ENCODE peak calls at places on chromosomes 4 and X, in five cellular contexts. T is GM23338, S is tibial artery, G is IMR-90, U is HL-60. L is an unnamed sample.

GRCh38 chrX:75230296-75230695 is 43.6 kb upstream of the UPRT start:
- DNase-seq in T (no peak), G (no peak), U (no peak), S (no peak), L (no peak)

GRCh38 chrX:152926279-152926678 is 28.4 kb downstream of the ZNF185 start:
- DNase-seq in U (no peak), G (peak; percentile 70), T (peak; percentile 80), S (no peak), L (peak; percentile 18)

GRCh38 chrX:131032646-131033230 is 25.4 kb upstream of the ARHGAP36 start:
- DNase-seq in S (no peak), G (no peak), U (no peak), T (no peak), L (no peak)

GRCh38 chrX:152817082-152817744 is 13.3 kb downstream of the CETN2 start:
- DNase-seq in T (peak; percentile 53), U (no peak), G (peak; percentile 54), S (no peak), L (peak; percentile 37)

GRCh38 chrX:80765226-80765625 is 44.5 kb downstream of the BRWD3 start:
- DNase-seq in T (peak; percentile 5), S (no peak), U (no peak), G (peak; percentile 77), L (no peak)

GRCh38 chr4:140609548-140610425 is 41.0 kb upstream of the UCP1 start:
- DNase-seq in T (peak; percentile 59), S (no peak), U (no peak), G (peak; percentile 55), L (no peak)

GRCh38 chrX:38578152-38578551 is 16.8 kb downstream of the TSPAN7 start:
- DNase-seq in G (no peak), S (no peak), T (no peak), U (no peak), L (no peak)

GRCh38 chr4:149987330-149987751 is 90.9 kb upstream of the DCLK2 start:
- DNase-seq in T (no peak), U (no peak), S (no peak), G (no peak), L (no peak)

DNA sequence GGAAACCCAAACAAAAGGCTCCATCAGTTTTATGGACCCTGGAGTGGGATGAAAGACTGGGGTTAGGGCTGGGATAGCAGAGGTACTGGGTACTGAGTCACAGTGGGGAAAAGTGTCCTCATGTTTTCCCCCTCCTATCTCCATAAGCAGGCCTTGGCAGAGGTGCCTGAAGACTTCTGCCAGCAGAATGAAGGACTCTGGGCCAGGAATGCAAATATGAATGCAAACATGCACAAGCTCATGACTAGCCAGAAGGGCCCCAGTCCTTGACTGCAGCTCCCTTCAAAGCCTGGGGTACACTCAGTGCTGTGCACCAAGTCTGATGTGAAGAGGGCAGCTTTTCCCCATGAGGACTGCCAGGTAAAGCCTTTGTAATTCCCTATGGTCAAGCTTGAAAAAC is 1512.1 kb downstream of the ARAP2 start:
- DNase-seq in U (no peak), S (no peak), T (no peak), G (no peak), L (no peak)
- H3K27ac ChIP-seq in U (no peak overlapping the region), S (no peak overlapping the region), T (no peak overlapping the region), G (no peak overlapping the region), L (no peak overlapping the region)

DNA sequence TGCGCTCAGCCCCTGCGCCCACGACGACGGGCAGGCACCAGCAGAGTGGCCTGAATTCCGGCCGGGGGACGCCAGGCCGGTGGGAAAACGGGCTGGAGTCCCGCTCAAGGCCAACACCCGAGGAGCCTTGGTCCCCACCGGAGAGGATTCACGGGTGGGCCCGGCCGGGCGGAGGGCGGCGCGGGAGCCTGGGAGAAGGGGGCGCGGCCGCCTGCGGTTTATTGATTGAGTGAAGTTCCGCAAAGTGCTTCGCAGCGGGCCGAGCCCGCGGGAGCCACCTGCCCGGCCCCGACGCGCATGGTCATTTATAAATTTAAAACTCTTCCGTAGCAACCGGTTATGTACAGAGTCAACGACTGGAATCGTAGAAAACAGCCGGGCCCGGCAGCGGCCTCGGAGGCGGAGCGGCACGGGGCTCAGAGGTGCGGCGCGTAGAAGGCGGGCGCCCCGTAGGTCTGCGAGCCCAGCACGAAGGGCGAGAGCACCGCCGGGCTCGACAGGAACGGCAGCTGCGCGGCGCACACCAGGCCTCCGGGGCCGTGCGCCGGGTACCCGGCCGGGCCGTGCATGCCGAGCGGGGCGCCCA is 3.6 kb downstream of the NKX1-1 start:
- DNase-seq in S (no peak), G (no peak), U (no peak), T (peak; percentile 63), L (peak; percentile 12)
- H3K27me3 ChIP-seq in S (peaks cover 89% of the 10 kb centered on the region), G (peaks cover 73% of the 10 kb centered on the region), U (peaks cover 20% of the 10 kb centered on the region), T (peaks cover 72% of the 10 kb centered on the region), L (no peaks in the 10 kb centered on the region)

GRCh38 chr4:41538017-41538733 is at the start of gene LIMCH1:
- DNase-seq in S (peak; percentile 89), U (no peak), T (peak; percentile 59), G (no peak), L (peak; percentile 30)
- H3K27ac ChIP-seq in S (peak within 1 kb of the TSS; percentile 81), U (no peak within 1 kb of the TSS), T (no peak within 1 kb of the TSS), G (no peak within 1 kb of the TSS), L (peak within 1 kb of the TSS; percentile 36)

DNA sequence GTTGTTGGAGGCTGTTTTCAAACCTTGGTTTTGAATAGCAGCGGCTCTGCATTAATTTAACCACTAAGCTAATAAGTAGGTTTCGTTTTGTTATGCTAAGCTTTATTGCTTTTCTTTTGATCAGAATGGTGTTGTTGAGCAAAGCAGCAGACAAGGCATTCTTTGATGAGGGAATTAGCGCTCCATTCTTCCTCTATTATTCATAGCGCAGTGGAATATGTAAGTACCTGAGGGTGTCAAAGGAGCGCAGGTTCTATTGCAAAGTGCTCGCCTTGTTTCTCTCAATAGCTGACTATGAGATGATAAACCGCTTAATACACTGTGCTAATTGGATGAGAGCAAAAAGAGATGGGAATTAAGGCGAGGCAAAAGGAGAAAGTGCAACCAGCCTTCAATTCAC is 16.3 kb downstream of the ARX start:
- DNase-seq in U (no peak), G (no peak), S (no peak), T (no peak), L (no peak)
- H3K27me3 ChIP-seq in U (no peaks in the 10 kb centered on the region), G (peaks cover 24% of the 10 kb centered on the region), S (peaks cover 19% of the 10 kb centered on the region), T (peaks cover 66% of the 10 kb centered on the region), L (no peaks in the 10 kb centered on the region)

DNA sequence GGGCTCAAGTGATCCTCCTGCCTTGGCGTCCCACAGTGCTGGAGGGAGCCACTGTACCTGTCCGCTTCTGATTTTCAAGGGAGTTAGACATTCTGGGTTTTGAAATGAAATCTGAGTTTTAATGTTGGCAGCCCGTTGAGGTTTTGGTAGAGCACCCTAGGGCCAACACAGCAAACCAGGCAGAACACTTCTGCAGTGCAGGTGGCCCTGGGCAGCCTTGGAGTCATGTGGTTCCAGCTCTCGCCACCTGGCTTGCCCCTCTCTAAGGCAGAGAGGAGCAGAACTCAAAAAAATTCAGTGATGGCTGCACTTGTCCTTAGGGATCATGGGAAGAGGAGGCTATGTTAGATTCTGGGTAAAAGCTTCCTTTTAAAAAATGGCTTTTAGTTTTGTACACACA is 74.9 kb downstream of the CLDN34 start:
- DNase-seq in S (no peak), G (no peak), U (no peak), T (no peak), L (no peak)
- H3K27ac ChIP-seq in S (no peak overlapping the region), G (no peak overlapping the region), U (no peak overlapping the region), T (peak overlapping the region; percentile 58), L (no peak overlapping the region)

DNA sequence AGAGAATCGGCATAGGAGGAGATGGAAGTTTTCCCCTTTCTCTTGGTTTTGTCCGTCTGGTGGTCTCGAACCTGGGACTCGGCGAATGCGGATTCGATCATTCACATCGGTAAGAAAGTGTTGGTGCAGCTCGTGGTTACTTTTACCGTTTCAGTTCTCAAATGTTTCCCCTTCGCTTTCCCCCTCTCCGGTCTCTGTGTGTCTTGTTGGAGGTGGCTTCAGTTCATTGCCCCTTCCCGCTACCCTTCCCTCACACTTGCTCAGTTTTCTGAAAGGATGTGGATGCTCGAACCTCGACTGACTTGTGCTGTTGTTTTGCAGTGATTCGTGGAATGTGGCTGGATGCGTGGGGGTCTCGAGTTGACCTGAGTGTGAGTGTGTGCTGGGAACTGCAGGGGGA is 870 bp downstream of the GRID2 start:
- DNase-seq in U (no peak), S (no peak), T (peak; percentile 60), G (no peak), L (peak; percentile 14)
- H3K27me3 ChIP-seq in U (peaks cover 31% of the 10 kb centered on the region), S (peaks cover 32% of the 10 kb centered on the region), T (no peaks in the 10 kb centered on the region), G (peaks cover 40% of the 10 kb centered on the region), L (no peaks in the 10 kb centered on the region)

GRCh38 chr4:4990329-4990728 is 28.9 kb downstream of the CYTL1 start:
- DNase-seq in G (no peak), T (no peak), U (no peak), S (no peak), L (no peak)
- H3K27ac ChIP-seq in G (no peak overlapping the region), T (no peak overlapping the region), U (no peak overlapping the region), S (peak overlapping the region; percentile 60), L (no peak overlapping the region)

DNA sequence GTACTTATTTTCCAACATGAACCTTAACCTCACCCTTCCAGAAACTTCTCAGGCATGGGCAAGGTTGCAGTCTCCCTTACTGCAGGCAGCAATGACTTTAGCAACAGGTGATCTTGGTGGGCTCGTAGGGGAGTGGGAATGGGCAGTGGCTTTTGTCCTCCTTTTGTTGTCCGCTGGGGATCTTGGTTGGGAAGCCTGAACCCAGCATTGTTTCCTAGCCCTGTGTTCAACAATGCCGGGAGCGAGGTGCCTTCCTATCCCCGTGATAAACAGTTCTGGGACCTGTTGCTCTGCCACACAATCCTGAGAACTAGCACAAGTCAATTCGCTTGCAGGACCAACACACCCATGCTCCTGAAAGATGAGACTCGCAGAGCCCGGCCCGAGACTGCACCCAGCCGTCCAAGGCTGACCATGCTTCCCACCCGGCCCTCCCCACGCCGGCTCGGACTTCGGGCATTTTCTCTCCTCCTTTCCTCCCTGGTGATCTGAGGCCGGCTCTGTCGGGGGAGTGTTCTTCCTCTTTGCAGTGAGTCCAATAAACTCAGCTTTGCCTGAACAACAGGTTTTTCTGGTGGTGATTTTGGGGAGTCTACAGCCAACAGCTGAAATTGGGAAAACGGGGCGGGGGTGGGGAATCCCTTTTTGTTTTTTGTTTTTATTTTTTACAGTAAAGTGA is 20.2 kb downstream of the IRAK1 start:
- DNase-seq in T (peak; percentile 10), G (no peak), U (no peak), S (no peak), L (no peak)
- H3K27me3 ChIP-seq in T (no peaks in the 10 kb centered on the region), G (no peaks in the 10 kb centered on the region), U (no peaks in the 10 kb centered on the region), S (no peaks in the 10 kb centered on the region), L (no peaks in the 10 kb centered on the region)

GRCh38 chr4:119011607-119011988 is 122.9 kb downstream of the SYNPO2 start:
- DNase-seq in U (no peak), T (no peak), G (no peak), S (no peak), L (no peak)
- H3K27ac ChIP-seq in U (no peak overlapping the region), T (no peak overlapping the region), G (no peak overlapping the region), S (peak overlapping the region; percentile 70), L (no peak overlapping the region)

L was measured in testis.